ENCODE peak calls at places on chromosome 18, in seven cellular contexts. A, P, R, L, S, Q and J are unnamed samples.

GRCh38 chr18:55034742-55035141 is 75.5 kb upstream of the CCDC68 start:
- DNase-seq in A (no peak), R (no peak), S (no peak), P (no peak), Q (no peak), L (no peak), J (no peak)

GRCh38 chr18:76604642-76605240 is 109.7 kb upstream of the ZNF516 start:
- DNase-seq in S (no peak), L (no peak), A (no peak), Q (no peak), P (no peak), R (peak), J (no peak)

GRCh38 chr18:74689251-74689650 is 91.6 kb downstream of the ZNF407 start:
- DNase-seq in R (no peak), P (no peak), L (no peak), A (peak), Q (no peak), S (peak), J (no peak)

GRCh38 chr18:48139427-48140347 is 209.2 kb upstream of the SMAD2 start:
- DNase-seq in Q (no peak), S (no peak), P (no peak), L (no peak), R (no peak), A (no peak), J (no peak)

GRCh38 chr18:59502899-59503245 is 143.8 kb upstream of the LMAN1 start:
- DNase-seq in A (no peak), P (no peak), S (no peak), R (no peak), L (no peak), Q (no peak), J (no peak)

GRCh38 chr18:9792565-9793226 is 84.6 kb downstream of the RAB31 start:
- DNase-seq in Q (no peak), S (no peak), A (no peak), P (no peak), L (no peak), R (no peak), J (peak)

GRCh38 chr18:49788327-49788908 is 24.9 kb downstream of the ACAA2 start:
- DNase-seq in Q (no peak), A (no peak), S (no peak), L (no peak), P (no peak), R (peak), J (peak)

GRCh38 chr18:51151568-51152511 is 45.6 kb downstream of the MEX3C start:
- DNase-seq in S (no peak), L (no peak), R (no peak), Q (peak), P (peak), A (no peak), J (no peak)